ENCODE peak calls at places on chromosomes 16 and 17, in four cellular contexts. P is sigmoid colon; S is kidney epithelial cell; I is CD8-positive, alpha-beta T cell. Q is an unnamed sample.
A peak's percentile ranks its signal among the peaks of the same experiment; 100 is the strongest.

GRCh38 chr17:1438593-1439083 is 17.4 kb downstream of the CRK start:
- DNase-seq in S (no peak), P (no peak), I (no peak), Q (no peak)

GRCh38 chr16:68368602-68368944 is 57.8 kb downstream of the PRMT7 start:
- DNase-seq in I (no peak), S (no peak), P (no peak), Q (no peak)

GRCh38 chr16:31471875-31472558 is at the start of gene TGFB1I1:
- DNase-seq in P (peak; percentile 94), S (no peak), I (no peak), Q (no peak)

GRCh38 chr17:58757162-58757613 is 1.5 kb downstream of the PPM1E start:
- DNase-seq in I (no peak), P (no peak), S (no peak), Q (no peak)

GRCh38 chr17:42697108-42697811 is 14.9 kb downstream of the CNTNAP1 start:
- DNase-seq in P (no peak), I (no peak), S (no peak), Q (no peak)

GRCh38 chr17:19551708-19552148 is 18.1 kb downstream of the SLC47A1 start:
- DNase-seq in S (no peak), P (no peak), I (no peak), Q (no peak)

GRCh38 chr17:75843577-75844529 is at the start of gene UNC13D:
- DNase-seq in P (peak; percentile 66), I (peak; percentile 80), S (no peak), Q (no peak)

GRCh38 chr17:43868236-43868994 is 21.4 kb downstream of the CD300LG start:
- DNase-seq in I (no peak), S (no peak), P (peak; percentile 19), Q (no peak)

GRCh38 chr17:82703036-82703745 is 4.7 kb upstream of the RAB40B start:
- DNase-seq in I (no peak), P (no peak), S (no peak), Q (no peak)

GRCh38 chr17:13477180-13477611 is 124.5 kb downstream of the HS3ST3A1 start:
- DNase-seq in I (no peak), P (no peak), S (no peak), Q (no peak)

GRCh38 chr16:48517493-48517892 is 92.5 kb downstream of the N4BP1 start:
- DNase-seq in S (no peak), I (no peak), P (no peak), Q (no peak)

GRCh38 chr17:2964370-2964769 is 99.0 kb downstream of the OR1D5 start:
- DNase-seq in P (no peak), S (no peak), I (no peak), Q (no peak)

GRCh38 chr17:53313746-53314145 is 509.0 kb upstream of the KIF2B start:
- DNase-seq in P (no peak), I (no peak), S (no peak), Q (no peak)

GRCh38 chr16:84759061-84759460 is 59.3 kb downstream of the USP10 start:
- DNase-seq in P (peak; percentile 46), I (peak; percentile 63), S (no peak), Q (no peak)

GRCh38 chr17:19316756-19317358 is 45.7 kb downstream of the B9D1 start:
- DNase-seq in S (peak; percentile 56), I (no peak), P (peak; percentile 4), Q (no peak)

GRCh38 chr16:85238233-85238647 is 126.0 kb upstream of the CIBAR2 start:
- DNase-seq in I (no peak), P (peak; percentile 93), S (no peak), Q (peak; percentile 76)

GRCh38 chr17:4839965-4840892 is 7.1 kb downstream of the MINK1 start:
- DNase-seq in I (no peak), P (no peak), S (no peak), Q (no peak)
- TF ChIP-seq CTCF in I (no peak), P (no peak), S (no peak), Q (no peak)

DNA sequence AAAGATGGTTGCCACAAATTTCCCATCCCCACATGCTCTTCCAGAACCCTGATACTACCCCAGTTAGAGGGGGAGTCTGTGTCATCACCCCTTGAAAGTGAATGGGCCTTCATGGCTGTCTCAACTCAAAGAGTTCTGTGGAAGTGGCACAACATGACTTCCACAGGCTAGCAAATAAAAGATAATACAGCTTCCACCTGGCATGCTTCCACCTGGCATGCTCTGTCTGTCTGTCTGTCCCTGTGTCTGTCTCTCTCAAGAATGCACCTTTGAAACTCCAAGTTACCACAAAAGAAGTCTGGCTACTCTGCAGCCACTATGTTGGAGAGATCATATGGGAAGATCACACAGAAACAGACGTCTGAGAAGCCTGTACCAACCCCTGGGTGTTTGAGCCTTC is 35.0 kb downstream of the CFDP1 start:
- DNase-seq in P (no peak), I (no peak), S (no peak), Q (no peak)
- H3K4me3 ChIP-seq in P (no peak overlapping the region), I (no peak overlapping the region), S (no peak overlapping the region), Q (no peak overlapping the region)

DNA sequence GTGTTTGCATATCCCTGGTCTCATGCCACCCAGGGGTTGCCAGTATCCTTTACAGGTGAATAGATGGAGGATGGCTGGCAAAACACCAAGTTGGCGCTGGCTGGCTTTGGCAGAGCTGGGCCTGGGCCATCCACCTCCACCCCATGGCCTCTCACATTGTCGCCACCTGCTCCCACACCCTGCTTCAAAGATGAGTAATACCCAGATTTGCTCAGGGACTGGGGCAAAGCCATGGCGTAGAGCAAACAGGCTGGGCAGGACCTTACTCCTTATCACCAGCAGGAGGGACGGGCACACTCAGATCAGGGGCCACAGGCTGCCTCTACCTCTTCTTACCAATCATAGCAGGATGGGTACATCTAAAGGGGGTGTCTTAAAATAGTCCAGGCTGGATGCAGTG is 24.3 kb downstream of the PLA2G10 start:
- DNase-seq in P (no peak), S (no peak), I (no peak), Q (peak; percentile 4)
- TF ChIP-seq CTCF in P (no peak), S (no peak), I (no peak), Q (no peak)

DNA sequence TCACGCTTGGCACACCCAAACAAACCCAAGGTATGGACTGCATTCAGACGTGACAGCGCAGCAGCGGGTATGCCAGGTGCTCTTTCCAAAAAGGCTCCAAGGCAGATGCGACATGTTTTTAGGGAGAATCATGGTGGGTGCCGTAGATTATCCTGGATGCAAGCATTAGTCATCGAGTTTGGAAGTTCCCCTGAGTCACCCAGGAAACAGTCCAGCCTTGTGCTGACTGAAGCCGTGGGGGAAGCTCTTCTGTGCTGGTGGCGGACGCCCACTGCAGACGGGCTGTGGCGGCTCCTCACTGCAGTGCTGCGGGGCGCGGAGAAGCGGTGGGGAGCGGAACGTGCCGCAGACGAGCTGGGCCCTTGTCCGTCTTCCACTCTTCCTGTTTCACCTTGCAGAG is 13.9 kb downstream of the JPT2 start:
- DNase-seq in P (no peak), S (peak; percentile 61), I (no peak), Q (no peak)
- H3K4me3 ChIP-seq in P (no peak overlapping the region), S (no peak overlapping the region), I (no peak overlapping the region), Q (peak overlapping the region; percentile 1)

GRCh38 chr17:40362696-40363479 is 1.6 kb downstream of the GJD3 start:
- DNase-seq in P (peak; percentile 79), I (peak; percentile 80), S (no peak), Q (peak; percentile 55)

GRCh38 chr17:40364121-40364861 is at the start of gene GJD3:
- DNase-seq in I (no peak), S (no peak), P (peak; percentile 69), Q (no peak)

GRCh38 chr17:40363480-40363838 is 1.1 kb downstream of the GJD3 start:
- DNase-seq in I (no peak), S (no peak), P (peak; percentile 70), Q (no peak)

GRCh38 chr17:40366076-40366860 is 1.7 kb upstream of the GJD3 start:
- DNase-seq in I (no peak), P (peak; percentile 50), S (no peak), Q (no peak)

DNA sequence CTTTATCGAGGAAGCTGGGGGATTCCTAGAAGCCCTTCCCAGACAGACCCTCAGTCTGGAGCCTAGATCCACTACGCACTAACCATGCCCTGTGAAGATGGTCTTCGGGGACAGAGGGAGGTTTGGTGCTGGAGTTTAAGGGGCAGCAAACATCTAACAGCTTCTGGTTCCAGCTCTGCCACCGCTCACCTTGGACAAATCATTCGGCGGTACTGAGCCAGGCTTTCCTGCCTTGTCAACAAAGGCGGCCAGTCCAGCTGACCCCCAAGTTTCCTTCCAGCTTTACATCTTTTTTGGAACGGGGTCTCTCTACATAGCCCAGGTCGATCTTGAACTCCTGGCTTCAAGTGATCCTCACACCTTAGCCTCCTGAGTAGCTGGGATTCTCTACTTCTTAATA is 369 bp upstream of the GJD3 start:
- DNase-seq in P (peak; percentile 50), I (no peak), S (no peak), Q (no peak)
- TF ChIP-seq CTCF in P (no peak), I (no peak), S (no peak), Q (no peak)

GRCh38 chr17:39677072-39677471 is 8.8 kb downstream of the PNMT start:
- DNase-seq in I (no peak), S (no peak), P (no peak), Q (no peak)

GRCh38 chr17:39677581-39678339 is 9.5 kb downstream of the PNMT start:
- DNase-seq in S (no peak), I (no peak), P (peak; percentile 77), Q (no peak)

GRCh38 chr17:39676198-39676819 is 8.1 kb downstream of the PNMT start:
- DNase-seq in I (peak; percentile 75), P (no peak), S (no peak), Q (peak; percentile 68)

GRCh38 chr17:39678340-39679116 is 9.3 kb downstream of the PGAP3 start:
- DNase-seq in P (no peak), S (no peak), I (no peak), Q (no peak)

GRCh38 chr17:39679521-39680192 is 8.2 kb downstream of the PGAP3 start:
- DNase-seq in I (peak; percentile 51), P (no peak), S (no peak), Q (no peak)
- H3K4me3 ChIP-seq in I (peak overlapping the region; percentile 18), P (no peak overlapping the region), S (no peak overlapping the region), Q (no peak overlapping the region)

GRCh38 chr16:62870554-62870953 is 834.3 kb upstream of the CDH8 start:
- DNase-seq in S (no peak), P (no peak), I (no peak), Q (no peak)
- TF ChIP-seq CTCF in S (no peak), P (no peak), I (no peak), Q (peak; percentile 28)

GRCh38 chr16:252366-253337 is 18.0 kb downstream of the FAM234A start:
- DNase-seq in I (no peak), P (no peak), S (no peak), Q (no peak)
- H3K4me3 ChIP-seq in I (peak overlapping the region; percentile 24), P (no peak overlapping the region), S (no peak overlapping the region), Q (no peak overlapping the region)